ENCODE peak calls at places on chromosome 7, in ten cellular contexts. One of them, this sample, is unnamed.

GRCh38 chr7:50266893-50267386 is 37.6 kb upstream of the IKZF1 start:
- DNase-seq in BE2C: no peak
- DNase-seq in HL-60: peak; percentile 74
- DNase-seq in HFFc6: no peak
- DNase-seq in tibial nerve: no peak
- DNase-seq in NB4: peak; percentile 99
- DNase-seq in IMR-90: no peak
- DNase-seq in lower lobe of right lung: peak; percentile 63
- DNase-seq in pancreas: no peak
- DNase-seq in GM23338: no peak
- DNase-seq in this sample: no peak

GRCh38 chr7:6505685-6506559 is 45.3 kb downstream of the GRID2IP start:
- DNase-seq in BE2C: peak; percentile 50
- DNase-seq in HL-60: no peak
- DNase-seq in HFFc6: no peak
- DNase-seq in tibial nerve: no peak
- DNase-seq in NB4: no peak
- DNase-seq in IMR-90: no peak
- DNase-seq in lower lobe of right lung: no peak
- DNase-seq in pancreas: no peak
- DNase-seq in GM23338: no peak
- DNase-seq in this sample: no peak

GRCh38 chr7:157394246-157395191 is 57.7 kb downstream of the DNAJB6 start:
- DNase-seq in BE2C: no peak
- DNase-seq in HL-60: no peak
- DNase-seq in HFFc6: no peak
- DNase-seq in tibial nerve: no peak
- DNase-seq in NB4: no peak
- DNase-seq in IMR-90: peak; percentile 78
- DNase-seq in lower lobe of right lung: no peak
- DNase-seq in pancreas: no peak
- DNase-seq in GM23338: no peak
- DNase-seq in this sample: no peak

GRCh38 chr7:1418505-1419309 is 40.6 kb downstream of the MICALL2 start:
- DNase-seq in BE2C: peak; percentile 53
- DNase-seq in HL-60: no peak
- DNase-seq in HFFc6: no peak
- DNase-seq in tibial nerve: no peak
- DNase-seq in NB4: peak; percentile 79
- DNase-seq in IMR-90: peak; percentile 13
- DNase-seq in lower lobe of right lung: no peak
- DNase-seq in pancreas: no peak
- DNase-seq in GM23338: peak; percentile 89
- DNase-seq in this sample: no peak

GRCh38 chr7:39733881-39734571 is 110.7 kb downstream of the RALA start:
- DNase-seq in BE2C: no peak
- DNase-seq in HL-60: no peak
- DNase-seq in HFFc6: peak; percentile 87
- DNase-seq in tibial nerve: no peak
- DNase-seq in NB4: peak; percentile 50
- DNase-seq in IMR-90: peak; percentile 93
- DNase-seq in lower lobe of right lung: no peak
- DNase-seq in pancreas: no peak
- DNase-seq in GM23338: peak; percentile 80
- DNase-seq in this sample: peak; percentile 50

GRCh38 chr7:1218541-1219165 is 14.0 kb upstream of the UNCX start:
- DNase-seq in BE2C: no peak
- DNase-seq in HL-60: no peak
- DNase-seq in HFFc6: no peak
- DNase-seq in tibial nerve: no peak
- DNase-seq in NB4: no peak
- DNase-seq in IMR-90: no peak
- DNase-seq in lower lobe of right lung: no peak
- DNase-seq in pancreas: no peak
- DNase-seq in GM23338: no peak
- DNase-seq in this sample: no peak

GRCh38 chr7:130374507-130374906 is 5.8 kb upstream of the CPA1 start:
- DNase-seq in BE2C: no peak
- DNase-seq in HL-60: no peak
- DNase-seq in HFFc6: no peak
- DNase-seq in tibial nerve: no peak
- DNase-seq in NB4: no peak
- DNase-seq in IMR-90: no peak
- DNase-seq in lower lobe of right lung: no peak
- DNase-seq in pancreas: peak; percentile 57
- DNase-seq in GM23338: no peak
- DNase-seq in this sample: peak; percentile 26

GRCh38 chr7:28705350-28705749 is 252.8 kb downstream of the TRIL start:
- DNase-seq in BE2C: no peak
- DNase-seq in HL-60: no peak
- DNase-seq in HFFc6: no peak
- DNase-seq in tibial nerve: no peak
- DNase-seq in NB4: no peak
- DNase-seq in IMR-90: no peak
- DNase-seq in lower lobe of right lung: no peak
- DNase-seq in pancreas: no peak
- DNase-seq in GM23338: no peak
- DNase-seq in this sample: no peak

GRCh38 chr7:8125680-8126444 is 136.1 kb downstream of the ICA1 start:
- DNase-seq in BE2C: no peak
- DNase-seq in HL-60: no peak
- DNase-seq in HFFc6: no peak
- DNase-seq in tibial nerve: no peak
- DNase-seq in NB4: peak; percentile 39
- DNase-seq in IMR-90: no peak
- DNase-seq in lower lobe of right lung: peak; percentile 56
- DNase-seq in pancreas: no peak
- DNase-seq in GM23338: no peak
- DNase-seq in this sample: peak; percentile 62

GRCh38 chr7:106757846-106758245 is 96.9 kb upstream of the CCDC71L start:
- DNase-seq in BE2C: peak; percentile 46
- DNase-seq in HL-60: peak; percentile 11
- DNase-seq in HFFc6: no peak
- DNase-seq in tibial nerve: peak; percentile 21
- DNase-seq in NB4: no peak
- DNase-seq in IMR-90: peak; percentile 64
- DNase-seq in lower lobe of right lung: no peak
- DNase-seq in pancreas: no peak
- DNase-seq in GM23338: no peak
- DNase-seq in this sample: no peak

GRCh38 chr7:143429770-143430698 is 13.2 kb upstream of the TAS2R60 start:
- DNase-seq in BE2C: no peak
- DNase-seq in HL-60: no peak
- DNase-seq in HFFc6: no peak
- DNase-seq in tibial nerve: no peak
- DNase-seq in NB4: peak; percentile 79
- DNase-seq in IMR-90: peak; percentile 46
- DNase-seq in lower lobe of right lung: no peak
- DNase-seq in pancreas: no peak
- DNase-seq in GM23338: no peak
- DNase-seq in this sample: no peak

GRCh38 chr7:121994625-121995410 is 121.9 kb downstream of the PTPRZ1 start:
- DNase-seq in BE2C: peak; percentile 67
- DNase-seq in HL-60: peak; percentile 34
- DNase-seq in HFFc6: peak; percentile 72
- DNase-seq in tibial nerve: peak; percentile 41
- DNase-seq in NB4: peak; percentile 76
- DNase-seq in IMR-90: peak; percentile 81
- DNase-seq in lower lobe of right lung: no peak
- DNase-seq in pancreas: peak; percentile 60
- DNase-seq in GM23338: peak; percentile 87
- DNase-seq in this sample: no peak

GRCh38 chr7:11709240-11709639 is 122.8 kb downstream of the THSD7A start:
- DNase-seq in BE2C: peak; percentile 8
- DNase-seq in HL-60: no peak
- DNase-seq in HFFc6: no peak
- DNase-seq in tibial nerve: no peak
- DNase-seq in NB4: no peak
- DNase-seq in IMR-90: no peak
- DNase-seq in lower lobe of right lung: no peak
- DNase-seq in pancreas: no peak
- DNase-seq in GM23338: no peak
- DNase-seq in this sample: no peak

GRCh38 chr7:117384693-117385092 is 42.6 kb downstream of the ASZ1 start:
- DNase-seq in BE2C: no peak
- DNase-seq in HL-60: no peak
- DNase-seq in HFFc6: no peak
- DNase-seq in tibial nerve: no peak
- DNase-seq in NB4: no peak
- DNase-seq in IMR-90: no peak
- DNase-seq in lower lobe of right lung: no peak
- DNase-seq in pancreas: no peak
- DNase-seq in GM23338: no peak
- DNase-seq in this sample: no peak

GRCh38 chr7:122301291-122301690 is 3.3 kb downstream of the FEZF1 start:
- DNase-seq in BE2C: no peak
- DNase-seq in HL-60: no peak
- DNase-seq in HFFc6: no peak
- DNase-seq in tibial nerve: no peak
- DNase-seq in NB4: no peak
- DNase-seq in IMR-90: no peak
- DNase-seq in lower lobe of right lung: no peak
- DNase-seq in pancreas: no peak
- DNase-seq in GM23338: no peak
- DNase-seq in this sample: no peak

GRCh38 chr7:19939746-19940145 is 166.3 kb upstream of the TMEM196 start:
- DNase-seq in BE2C: no peak
- DNase-seq in HL-60: no peak
- DNase-seq in HFFc6: no peak
- DNase-seq in tibial nerve: no peak
- DNase-seq in NB4: no peak
- DNase-seq in IMR-90: peak; percentile 58
- DNase-seq in lower lobe of right lung: no peak
- DNase-seq in pancreas: no peak
- DNase-seq in GM23338: no peak
- DNase-seq in this sample: no peak

GRCh38 chr7:98211221-98211675 is at the start of gene BHLHA15:
- DNase-seq in BE2C: peak; percentile 52
- DNase-seq in HL-60: no peak
- DNase-seq in HFFc6: no peak
- DNase-seq in tibial nerve: no peak
- DNase-seq in NB4: no peak
- DNase-seq in IMR-90: no peak
- DNase-seq in lower lobe of right lung: peak; percentile 73
- DNase-seq in pancreas: peak; percentile 95
- DNase-seq in GM23338: peak; percentile 68
- DNase-seq in this sample: no peak

GRCh38 chr7:71325151-71325550 is 193.2 kb downstream of the GALNT17 start:
- DNase-seq in BE2C: no peak
- DNase-seq in HL-60: no peak
- DNase-seq in HFFc6: no peak
- DNase-seq in tibial nerve: no peak
- DNase-seq in NB4: no peak
- DNase-seq in IMR-90: no peak
- DNase-seq in lower lobe of right lung: no peak
- DNase-seq in pancreas: no peak
- DNase-seq in GM23338: peak; percentile 51
- DNase-seq in this sample: no peak

GRCh38 chr7:116511552-116512523 is 12.3 kb downstream of the CAV2 start:
- DNase-seq in BE2C: no peak
- DNase-seq in HL-60: no peak
- DNase-seq in HFFc6: peak; percentile 70
- DNase-seq in tibial nerve: no peak
- DNase-seq in NB4: peak; percentile 68
- DNase-seq in IMR-90: peak; percentile 69
- DNase-seq in lower lobe of right lung: no peak
- DNase-seq in pancreas: no peak
- DNase-seq in GM23338: no peak
- DNase-seq in this sample: no peak

GRCh38 chr7:78587443-78588044 is 789.0 kb downstream of the PHTF2 start:
- DNase-seq in BE2C: peak; percentile 53
- DNase-seq in HL-60: no peak
- DNase-seq in HFFc6: no peak
- DNase-seq in tibial nerve: no peak
- DNase-seq in NB4: peak; percentile 56
- DNase-seq in IMR-90: peak; percentile 51
- DNase-seq in lower lobe of right lung: no peak
- DNase-seq in pancreas: no peak
- DNase-seq in GM23338: peak; percentile 44
- DNase-seq in this sample: no peak
- TF ChIP-seq CTCF in BE2C: peak; percentile 79
- TF ChIP-seq CTCF in HL-60: no peak
- TF ChIP-seq CTCF in HFFc6: peak; percentile 53
- TF ChIP-seq CTCF in tibial nerve: no peak
- TF ChIP-seq CTCF in NB4: peak; percentile 56
- TF ChIP-seq CTCF in IMR-90: peak; percentile 62
- TF ChIP-seq CTCF in lower lobe of right lung: no peak
- TF ChIP-seq CTCF in pancreas: no peak
- TF ChIP-seq CTCF in GM23338: peak; percentile 61
- TF ChIP-seq CTCF in this sample: no peak

GRCh38 chr7:132709971-132710567 is 133.8 kb upstream of the PLXNA4 start:
- DNase-seq in BE2C: peak; percentile 52
- DNase-seq in HL-60: no peak
- DNase-seq in HFFc6: peak; percentile 54
- DNase-seq in tibial nerve: no peak
- DNase-seq in NB4: peak; percentile 36
- DNase-seq in IMR-90: peak; percentile 41
- DNase-seq in lower lobe of right lung: no peak
- DNase-seq in pancreas: no peak
- DNase-seq in GM23338: peak; percentile 74
- DNase-seq in this sample: no peak
- TF ChIP-seq CTCF in BE2C: peak; percentile 68
- TF ChIP-seq CTCF in HL-60: no peak
- TF ChIP-seq CTCF in HFFc6: peak; percentile 90
- TF ChIP-seq CTCF in tibial nerve: no peak
- TF ChIP-seq CTCF in NB4: peak; percentile 40
- TF ChIP-seq CTCF in IMR-90: peak; percentile 58
- TF ChIP-seq CTCF in lower lobe of right lung: peak; percentile 38
- TF ChIP-seq CTCF in pancreas: no peak
- TF ChIP-seq CTCF in GM23338: peak; percentile 77
- TF ChIP-seq CTCF in this sample: peak; percentile 26

GRCh38 chr7:151339651-151340377 is 1.8 kb upstream of the NUB1 start:
- DNase-seq in BE2C: no peak
- DNase-seq in HL-60: no peak
- DNase-seq in HFFc6: no peak
- DNase-seq in tibial nerve: no peak
- DNase-seq in NB4: peak; percentile 60
- DNase-seq in IMR-90: no peak
- DNase-seq in lower lobe of right lung: no peak
- DNase-seq in pancreas: no peak
- DNase-seq in GM23338: no peak
- DNase-seq in this sample: no peak
- TF ChIP-seq CTCF in BE2C: no peak
- TF ChIP-seq CTCF in HL-60: no peak
- TF ChIP-seq CTCF in HFFc6: no peak
- TF ChIP-seq CTCF in tibial nerve: no peak
- TF ChIP-seq CTCF in NB4: peak; percentile 4
- TF ChIP-seq CTCF in IMR-90: no peak
- TF ChIP-seq CTCF in lower lobe of right lung: peak; percentile 18
- TF ChIP-seq CTCF in pancreas: no peak
- TF ChIP-seq CTCF in GM23338: no peak
- TF ChIP-seq CTCF in this sample: no peak

DNA sequence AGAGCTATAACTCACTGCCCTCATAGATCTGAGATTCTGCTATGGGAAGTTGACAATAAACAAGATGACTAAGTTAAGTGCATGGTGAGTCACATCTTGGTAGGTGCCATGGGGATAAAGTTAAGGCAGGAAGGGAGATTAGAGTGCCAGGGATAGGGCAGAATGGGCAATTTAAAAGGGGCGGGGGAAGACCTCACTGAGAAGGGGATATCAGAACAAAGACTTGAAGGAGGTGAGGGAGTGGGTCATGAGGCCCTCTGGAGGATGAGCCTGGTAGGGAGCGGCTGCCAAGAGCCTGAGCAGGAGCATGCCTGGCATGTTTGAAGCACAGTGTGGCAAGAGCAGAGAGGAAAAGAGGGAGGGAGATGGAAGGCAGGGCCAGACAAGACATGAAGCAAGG is 34.8 kb upstream of the INMT start:
- DNase-seq in BE2C: peak; percentile 23
- DNase-seq in HL-60: no peak
- DNase-seq in HFFc6: peak; percentile 30
- DNase-seq in tibial nerve: no peak
- DNase-seq in NB4: peak; percentile 59
- DNase-seq in IMR-90: no peak
- DNase-seq in lower lobe of right lung: no peak
- DNase-seq in pancreas: no peak
- DNase-seq in GM23338: peak; percentile 69
- DNase-seq in this sample: no peak
- TF ChIP-seq CTCF in BE2C: peak; percentile 32
- TF ChIP-seq CTCF in HL-60: no peak
- TF ChIP-seq CTCF in HFFc6: no peak
- TF ChIP-seq CTCF in tibial nerve: no peak
- TF ChIP-seq CTCF in NB4: peak; percentile 38
- TF ChIP-seq CTCF in IMR-90: no peak
- TF ChIP-seq CTCF in lower lobe of right lung: no peak
- TF ChIP-seq CTCF in pancreas: no peak
- TF ChIP-seq CTCF in GM23338: peak; percentile 55
- TF ChIP-seq CTCF in this sample: no peak